ENCODE peak calls at places on chromosome 21, in seven cellular contexts. H is epithelial cell of esophagus, B is GM10248, E is fibroblast of lung, O is cardiac muscle cell, C is SK-N-SH, N is left ventricle myocardium inferior. T is an unnamed sample.

GRCh38 chr21:27422435-27422834 is 455.5 kb upstream of the ADAMTS5 start:
- DNase-seq in H (no peak), B (no peak), E (peak), O (no peak), C (no peak), N (no peak), T (no peak)

GRCh38 chr21:17819878-17820232 is 699 bp upstream of the C21orf91 start:
- DNase-seq in H (no peak), B (peak), E (no peak), O (no peak), C (peak), N (no peak), T (no peak)

GRCh38 chr21:14675774-14676530 is 129.8 kb upstream of the SAMSN1 start:
- DNase-seq in H (no peak), B (no peak), E (no peak), O (no peak), C (no peak), N (no peak), T (no peak)

GRCh38 chr21:16117331-16117730 is 387.5 kb downstream of the USP25 start:
- DNase-seq in H (no peak), B (no peak), E (peak), O (peak), C (no peak), N (no peak), T (no peak)

GRCh38 chr21:29523646-29524045 is 224.9 kb downstream of the BACH1 start:
- DNase-seq in H (no peak), B (no peak), E (peak), O (peak), C (no peak), N (no peak), T (no peak)

GRCh38 chr21:14982336-14982735 is 82.5 kb downstream of the NRIP1 start:
- DNase-seq in H (peak), B (no peak), E (no peak), O (no peak), C (no peak), N (no peak), T (no peak)

GRCh38 chr21:46457801-46458314 is 833 bp upstream of the DIP2A start:
- DNase-seq in H (peak), B (peak), E (peak), O (peak), C (peak), N (peak), T (peak)

GRCh38 chr21:46604975-46605758 is at the start of gene S100B:
- DNase-seq in H (no peak), B (no peak), E (peak), O (no peak), C (peak), N (no peak), T (no peak)

DNA sequence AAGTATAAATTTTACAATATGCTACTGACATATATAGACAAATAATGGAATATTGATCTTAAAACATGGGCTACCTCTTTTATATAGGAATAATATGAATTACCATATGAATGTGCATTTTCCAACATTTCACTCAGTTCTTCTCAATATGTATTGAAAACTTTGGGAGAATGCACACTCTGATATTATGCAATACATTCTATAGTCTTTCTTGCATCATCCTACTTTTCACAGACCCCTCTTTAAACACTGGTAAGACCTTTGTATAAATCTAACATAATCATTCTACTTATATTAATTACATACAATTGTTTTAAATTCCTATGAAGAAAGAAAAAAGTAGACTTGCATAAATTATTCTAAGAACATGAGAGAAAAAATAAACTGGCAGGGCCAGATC is 69.2 kb downstream of the NCAM2 start:
- DNase-seq in H (no peak), B (no peak), E (no peak), O (no peak), C (no peak), N (no peak), T (no peak)
- TF ChIP-seq CTCF in H (no peak), B (no peak), E (no peak), O (no peak), C (no peak), N (no peak), T (no peak)

DNA sequence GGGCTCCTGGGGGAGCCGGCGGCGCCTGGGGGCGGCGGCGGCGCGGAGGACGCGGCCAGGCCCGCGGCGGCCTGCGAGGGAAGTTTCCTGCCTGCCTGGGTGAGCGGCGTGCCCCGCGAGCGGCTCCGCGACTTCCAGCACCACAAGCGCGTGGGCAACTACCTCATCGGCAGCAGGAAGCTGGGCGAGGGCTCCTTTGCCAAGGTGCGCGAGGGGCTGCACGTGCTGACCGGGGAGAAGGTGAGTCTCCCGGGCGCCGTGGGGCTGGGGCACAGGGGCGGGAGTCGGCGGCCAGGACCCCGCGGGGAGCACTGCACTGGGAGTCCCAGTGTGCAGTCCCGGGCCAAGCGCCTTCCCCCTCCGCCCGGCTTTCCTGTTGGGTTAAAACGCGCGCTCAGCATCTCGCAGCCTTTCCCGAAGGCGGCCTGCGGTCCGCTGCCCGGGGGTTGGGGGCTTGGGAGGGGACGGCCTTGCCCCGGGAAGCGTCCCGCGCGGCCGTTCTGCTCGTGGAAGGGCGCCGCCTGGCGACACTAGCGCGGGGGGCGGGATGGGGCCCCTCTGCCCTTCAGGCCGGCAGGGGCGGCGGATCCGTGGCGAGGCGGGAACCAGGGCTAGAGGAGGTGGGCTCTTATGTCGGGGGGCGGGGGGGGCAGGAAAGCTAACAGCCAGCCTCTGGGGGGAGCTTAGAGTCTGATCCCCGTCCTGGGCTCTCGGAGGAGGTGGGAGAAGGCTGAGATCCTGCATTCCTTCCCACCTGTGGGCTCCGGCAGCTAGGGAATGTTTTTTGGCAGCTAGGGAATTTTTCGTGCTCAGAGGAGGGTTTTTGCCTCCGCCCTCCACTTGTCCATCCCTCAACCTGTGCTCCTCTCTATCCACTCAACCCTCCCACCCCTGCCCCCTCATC is 1.1 kb downstream of the HUNK start:
- DNase-seq in H (no peak), B (peak), E (peak), O (peak), C (peak), N (peak), T (no peak)
- TF ChIP-seq CTCF in H (peak), B (peak), E (peak), O (peak), C (peak), N (peak), T (peak)

GRCh38 chr21:42970946-42971653 is 3.3 kb upstream of the PKNOX1 start:
- DNase-seq in H (no peak), B (no peak), E (no peak), O (no peak), C (no peak), N (no peak), T (no peak)

GRCh38 chr21:42971897-42972275 is 2.5 kb upstream of the PKNOX1 start:
- DNase-seq in H (no peak), B (no peak), E (no peak), O (no peak), C (no peak), N (no peak), T (no peak)

GRCh38 chr21:42973991-42974831 is at the start of gene PKNOX1:
- DNase-seq in H (peak), B (peak), E (peak), O (peak), C (peak), N (peak), T (peak)

GRCh38 chr21:42974832-42975820 is 764 bp downstream of the PKNOX1 start:
- DNase-seq in H (peak), B (peak), E (peak), O (peak), C (peak), N (peak), T (no peak)

GRCh38 chr21:42973309-42973990 is 912 bp upstream of the PKNOX1 start:
- DNase-seq in H (no peak), B (no peak), E (no peak), O (no peak), C (no peak), N (no peak), T (no peak)
- TF ChIP-seq CTCF in H (peak), B (no peak), E (no peak), O (no peak), C (no peak), N (peak), T (no peak)

GRCh38 chr21:32411366-32412161 is 942 bp upstream of the EVA1C start:
- DNase-seq in H (peak), B (no peak), E (peak), O (peak), C (peak), N (peak), T (no peak)

GRCh38 chr21:32412162-32412997 is at the start of gene EVA1C:
- DNase-seq in H (peak), B (no peak), E (peak), O (peak), C (peak), N (peak), T (no peak)

GRCh38 chr21:32414579-32415358 is 2.3 kb downstream of the EVA1C start:
- DNase-seq in H (peak), B (no peak), E (peak), O (peak), C (peak), N (no peak), T (no peak)

GRCh38 chr21:32413697-32414578 is 1.4 kb downstream of the EVA1C start:
- DNase-seq in H (peak), B (no peak), E (peak), O (peak), C (no peak), N (no peak), T (no peak)

DNA sequence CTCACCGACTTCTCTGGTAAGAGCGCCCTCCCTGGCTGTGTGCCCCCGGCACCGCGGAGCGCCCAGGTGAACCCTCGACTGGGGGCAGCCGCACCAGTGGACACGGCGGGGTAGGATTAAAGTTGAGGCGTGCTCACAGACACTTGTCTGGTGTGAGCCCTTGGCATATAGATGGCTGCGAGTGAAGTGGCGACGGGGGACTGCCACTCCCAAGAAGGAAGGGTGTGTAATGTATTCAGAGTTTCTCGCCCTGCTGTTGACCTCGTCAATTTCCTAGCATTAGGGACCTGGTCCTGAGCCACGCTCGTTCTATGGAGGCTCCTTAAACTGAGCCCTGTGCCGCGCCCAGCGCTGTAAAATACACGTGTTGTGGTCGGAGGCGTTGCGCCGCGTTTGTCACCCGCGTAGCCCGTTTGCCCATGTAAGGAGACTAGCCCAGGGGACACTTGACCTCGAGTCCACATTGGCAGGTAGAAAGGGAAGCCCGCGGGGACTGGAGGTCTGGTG is 545 bp downstream of the EVA1C start:
- DNase-seq in H (peak), B (no peak), E (no peak), O (peak), C (no peak), N (peak), T (no peak)
- TF ChIP-seq CTCF in H (no peak), B (no peak), E (peak), O (no peak), C (peak), N (no peak), T (no peak)

DNA sequence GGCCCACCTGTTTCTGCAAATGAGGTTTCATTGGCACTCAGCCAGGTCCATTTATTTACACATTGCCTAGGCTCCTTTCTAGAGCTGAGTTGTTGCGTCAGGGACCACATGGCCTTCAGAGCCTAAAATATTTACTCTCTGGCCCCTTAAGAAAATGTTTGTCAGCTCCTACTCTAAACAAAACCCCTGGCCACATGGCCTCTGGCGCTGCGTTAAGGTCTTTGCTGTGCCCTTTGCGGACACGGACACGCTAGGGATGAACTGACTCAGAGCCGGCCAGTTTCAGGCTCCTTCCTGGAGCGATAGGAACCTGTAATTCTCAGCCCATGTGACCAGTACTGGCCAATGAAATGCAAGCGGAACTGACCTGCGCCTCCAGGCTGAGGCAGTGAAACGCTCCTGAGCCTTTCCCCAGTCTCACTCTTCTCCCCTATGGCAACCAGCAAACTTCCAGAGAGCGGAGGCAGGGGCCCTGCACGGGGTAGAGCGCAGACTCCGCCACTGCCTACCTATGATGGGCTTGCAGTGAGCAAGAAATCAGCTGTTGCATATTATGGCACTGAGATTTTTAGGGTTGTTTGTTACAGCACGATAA is 160.3 kb downstream of the ETS2 start:
- DNase-seq in H (peak), B (no peak), E (peak), O (peak), C (peak), N (no peak), T (no peak)
- TF ChIP-seq CTCF in H (no peak), B (no peak), E (no peak), O (no peak), C (no peak), N (no peak), T (no peak)

DNA sequence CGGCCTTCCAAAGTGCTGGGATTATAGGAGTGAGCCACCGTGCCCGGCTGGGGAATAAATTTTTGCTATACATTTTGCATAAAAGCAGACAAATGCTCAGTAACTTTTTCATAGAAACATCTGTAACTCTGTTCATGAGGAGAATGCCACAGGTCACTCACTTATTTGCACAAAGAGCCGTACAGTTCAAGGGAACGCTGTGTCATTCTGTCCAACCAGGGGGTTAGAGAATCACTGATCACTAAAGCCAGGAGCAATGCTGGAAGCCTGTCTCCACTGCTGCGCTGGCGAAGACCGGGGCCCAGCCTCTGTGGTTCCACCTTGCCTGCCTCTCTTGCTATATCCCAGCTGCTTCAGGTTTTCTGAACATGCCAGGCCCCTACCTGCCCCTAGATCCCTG is 58.3 kb downstream of the RUNX1 start:
- DNase-seq in H (no peak), B (no peak), E (no peak), O (no peak), C (no peak), N (no peak), T (no peak)
- TF ChIP-seq CTCF in H (no peak), B (no peak), E (no peak), O (no peak), C (no peak), N (no peak), T (no peak)

DNA sequence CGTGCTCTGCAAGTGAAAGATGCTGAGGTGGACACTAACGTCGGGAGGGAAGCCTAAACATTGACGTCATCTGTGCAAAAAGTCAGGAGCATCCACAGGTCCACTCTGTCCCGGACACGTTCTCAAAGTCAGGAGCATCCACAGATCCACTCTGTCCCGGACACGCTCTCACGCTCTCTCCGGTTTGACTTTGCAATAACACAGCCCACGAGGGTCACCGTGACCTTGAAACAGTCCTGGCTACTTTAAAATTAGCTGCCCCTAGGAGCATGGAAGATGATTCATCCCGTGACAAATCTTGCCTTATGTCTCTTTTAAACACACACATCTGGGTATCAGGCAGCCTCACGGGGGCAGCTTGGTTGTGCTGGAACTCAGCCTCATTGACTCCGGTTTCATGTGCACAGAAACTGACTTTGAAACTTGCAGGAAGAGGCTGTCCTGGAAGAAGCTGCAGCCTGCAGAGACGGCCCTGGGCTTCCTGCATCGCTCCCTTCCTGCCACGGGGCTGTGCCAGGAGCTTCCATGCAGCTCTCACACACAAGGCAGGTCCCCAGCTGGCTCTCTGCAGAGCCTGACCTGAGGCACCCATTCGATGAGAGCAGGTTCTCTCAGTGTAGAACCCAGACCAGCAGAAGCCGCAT is 18.1 kb upstream of the COL18A1 start:
- DNase-seq in H (peak), B (no peak), E (peak), O (peak), C (peak), N (peak), T (peak)
- TF ChIP-seq CTCF in H (peak), B (no peak), E (peak), O (peak), C (peak), N (peak), T (peak)

GRCh38 chr21:33127154-33127893 is 57.4 kb downstream of the OLIG1 start:
- DNase-seq in H (peak), B (peak), E (peak), O (peak), C (peak), N (peak), T (no peak)

GRCh38 chr21:33133912-33134311 is 64.0 kb downstream of the OLIG1 start:
- DNase-seq in H (no peak), B (no peak), E (no peak), O (no peak), C (no peak), N (no peak), T (no peak)

GRCh38 chr21:33128538-33128937 is 58.6 kb downstream of the OLIG1 start:
- DNase-seq in H (no peak), B (no peak), E (no peak), O (no peak), C (no peak), N (no peak), T (no peak)

GRCh38 chr21:33135925-33136324 is 66.0 kb downstream of the OLIG1 start:
- DNase-seq in H (no peak), B (no peak), E (no peak), O (no peak), C (no peak), N (no peak), T (no peak)

DNA sequence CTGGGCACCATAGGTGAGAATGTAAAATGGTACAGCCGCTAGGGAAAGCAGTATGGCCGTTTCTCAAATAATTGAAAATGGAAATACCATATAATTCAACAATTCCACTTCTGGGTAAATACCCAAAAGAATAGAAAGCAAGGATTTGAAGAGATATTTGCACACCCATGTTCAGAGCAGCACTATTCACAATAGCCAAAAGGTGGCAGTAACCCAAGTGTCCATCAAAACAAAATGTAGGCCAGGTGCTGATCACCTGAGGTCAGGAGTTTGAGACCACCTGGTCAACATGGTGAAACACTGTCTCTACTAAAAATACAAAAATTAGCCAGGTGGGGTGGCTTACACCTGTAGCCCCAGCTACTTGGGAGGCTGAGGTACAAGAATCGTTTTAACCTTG is 62.1 kb downstream of the OLIG1 start:
- DNase-seq in H (peak), B (no peak), E (no peak), O (no peak), C (no peak), N (no peak), T (no peak)
- TF ChIP-seq CTCF in H (peak), B (peak), E (no peak), O (peak), C (peak), N (peak), T (peak)

DNA sequence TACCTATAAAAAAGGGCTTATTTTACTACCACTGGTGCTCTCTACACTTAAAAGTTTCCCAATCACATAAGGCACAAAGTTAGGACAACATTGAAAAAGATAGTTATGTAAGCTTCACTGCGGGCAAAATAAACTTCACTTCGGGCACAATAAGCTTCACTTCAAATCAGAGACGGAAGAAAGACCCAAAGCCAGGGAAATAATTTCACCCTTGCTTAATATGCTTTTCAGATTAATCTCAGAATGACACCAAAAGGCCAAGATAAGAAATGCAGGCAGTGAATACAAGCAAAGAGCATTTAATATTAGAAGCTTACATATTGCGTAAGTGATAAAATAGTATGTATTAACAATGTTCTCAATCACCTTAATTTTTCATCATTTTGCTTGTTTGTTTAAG is 444.2 kb downstream of the SETD4 start:
- DNase-seq in H (peak), B (no peak), E (peak), O (peak), C (no peak), N (no peak), T (no peak)
- TF ChIP-seq CTCF in H (peak), B (peak), E (peak), O (peak), C (peak), N (peak), T (peak)

T was measured in chondrocyte.